ENCODE peak calls at places on chromosomes 1 and 21, in nine cellular contexts. S, E, C, G, O, V, U, Y and Q are unnamed samples.
A peak's percentile ranks its signal among the peaks of the same experiment; 100 is the strongest.

GRCh38 chr1:8472668-8473067 is 154.8 kb downstream of the SLC45A1 start:
- DNase-seq in S (no peak), C (no peak), Y (no peak), O (peak; percentile 25), G (no peak), U (no peak), E (no peak), V (peak; percentile 32), Q (no peak)

GRCh38 chr1:154479764-154480421 is 22.1 kb upstream of the TDRD10 start:
- DNase-seq in S (peak; percentile 87), C (peak; percentile 86), U (peak; percentile 92), O (peak; percentile 59), G (peak; percentile 88), Y (peak; percentile 72), E (peak; percentile 89), V (peak; percentile 34), Q (peak; percentile 75)

GRCh38 chr21:45747802-45748445 is 104.4 kb downstream of the PCBP3 start:
- DNase-seq in V (no peak), C (peak; percentile 23), S (no peak), Y (no peak), G (peak; percentile 69), U (peak; percentile 81), E (no peak), O (no peak), Q (no peak)

GRCh38 chr1:206005761-206006160 is 2.6 kb upstream of the RAB7B start:
- DNase-seq in E (no peak), Y (peak; percentile 63), C (no peak), S (no peak), G (peak; percentile 25), U (no peak), V (no peak), O (no peak), Q (no peak)

GRCh38 chr1:244801246-244801645 is 34.2 kb upstream of the COX20 start:
- DNase-seq in U (peak; percentile 34), E (peak; percentile 34), G (peak; percentile 45), V (peak; percentile 48), S (peak; percentile 81), O (peak; percentile 63), C (peak; percentile 57), Y (peak; percentile 45), Q (peak; percentile 71)

GRCh38 chr1:16243936-16244649 is 7.1 kb upstream of the CPLANE2 start:
- DNase-seq in G (peak; percentile 83), U (peak; percentile 91), O (peak; percentile 77), Y (peak; percentile 72), E (peak; percentile 84), V (peak; percentile 74), S (peak; percentile 77), C (peak; percentile 79), Q (peak; percentile 68)

GRCh38 chr1:20446796-20447195 is 39.2 kb downstream of the CAMK2N1 start:
- DNase-seq in O (no peak), Y (no peak), S (no peak), U (no peak), V (no peak), G (no peak), E (no peak), C (no peak), Q (no peak)

GRCh38 chr1:208485512-208485911 is 241.3 kb upstream of the PLXNA2 start:
- DNase-seq in G (no peak), O (no peak), C (no peak), E (no peak), V (no peak), U (no peak), Y (no peak), S (no peak), Q (no peak)

GRCh38 chr1:229224308-229224707 is 46.6 kb upstream of the RAB4A start:
- DNase-seq in E (peak; percentile 49), V (no peak), S (peak; percentile 47), C (no peak), Y (no peak), U (peak; percentile 25), G (no peak), O (no peak), Q (no peak)

GRCh38 chr21:28237661-28238060 is 755.0 kb downstream of the LTN1 start:
- DNase-seq in C (no peak), V (no peak), S (no peak), O (no peak), G (no peak), Y (no peak), U (no peak), E (no peak), Q (no peak)

GRCh38 chr21:38804030-38804616 is 1.6 kb upstream of the ETS2 start:
- DNase-seq in Y (no peak), O (no peak), S (no peak), V (no peak), C (no peak), U (no peak), G (no peak), E (peak; percentile 15), Q (no peak)